ENCODE peak calls at places on chromosomes 2 and 18, in ten cellular contexts. D, B, N, G, F, V, I, T, H and E are unnamed samples.

GRCh38 chr2:230996661-230997060 is 740 bp downstream of the SPATA3 start:
- DNase-seq in D (no peak), B (no peak), N (no peak), G (no peak), F (no peak), V (no peak), I (no peak), T (no peak), H (no peak), E (no peak)

GRCh38 chr2:147632193-147632592 is 212.6 kb upstream of the ACVR2A start:
- DNase-seq in D (no peak), B (no peak), N (no peak), G (no peak), F (peak), V (no peak), I (no peak), T (no peak), H (no peak), E (no peak)

GRCh38 chr2:26740890-26741302 is 23.2 kb upstream of the SLC35F6 start:
- DNase-seq in D (no peak), B (no peak), N (no peak), G (no peak), F (peak), V (no peak), I (no peak), T (no peak), H (no peak), E (no peak)

GRCh38 chr2:229712125-229712524 is 2.2 kb downstream of the DNER start:
- DNase-seq in D (no peak), B (no peak), N (no peak), G (no peak), F (peak), V (peak), I (no peak), T (no peak), H (no peak), E (no peak)

GRCh38 chr2:150370600-150370999 is 116.9 kb downstream of the RND3 start:
- DNase-seq in D (no peak), B (no peak), N (no peak), G (no peak), F (no peak), V (no peak), I (no peak), T (no peak), H (no peak), E (no peak)

GRCh38 chr18:40866013-40866644 is 1088.9 kb upstream of the PIK3C3 start:
- DNase-seq in D (no peak), B (no peak), N (no peak), G (no peak), F (no peak), V (no peak), I (no peak), T (no peak), H (no peak), E (no peak)

GRCh38 chr18:69974365-69974764 is 26.7 kb upstream of the CD226 start:
- DNase-seq in D (no peak), B (no peak), N (no peak), G (no peak), F (peak), V (peak), I (no peak), T (no peak), H (no peak), E (no peak)

GRCh38 chr2:179137191-179137590 is 87.3 kb upstream of the CCDC141 start:
- DNase-seq in D (no peak), B (no peak), N (no peak), G (no peak), F (no peak), V (no peak), I (no peak), T (no peak), H (no peak), E (no peak)

GRCh38 chr18:6414723-6415362 is at the start of gene L3MBTL4:
- DNase-seq in D (peak), B (no peak), N (peak), G (peak), F (no peak), V (peak), I (no peak), T (no peak), H (peak), E (peak)

GRCh38 chr2:190843874-190844699 is 36.5 kb upstream of the GLS start:
- DNase-seq in D (no peak), B (no peak), N (peak), G (no peak), F (no peak), V (peak), I (no peak), T (peak), H (no peak), E (no peak)

GRCh38 chr2:127661072-127661618 is 14.2 kb downstream of the LIMS2 start:
- DNase-seq in D (no peak), B (no peak), N (no peak), G (no peak), F (peak), V (no peak), I (no peak), T (no peak), H (peak), E (no peak)

GRCh38 chr2:49715597-49715996 is 561.3 kb upstream of the FSHR start:
- DNase-seq in D (no peak), B (no peak), N (no peak), G (no peak), F (no peak), V (no peak), I (no peak), T (no peak), H (no peak), E (no peak)

GRCh38 chr2:239464166-239465016 is 63.6 kb upstream of the HDAC4 start:
- DNase-seq in D (no peak), B (no peak), N (no peak), G (no peak), F (no peak), V (no peak), I (no peak), T (no peak), H (no peak), E (no peak)

GRCh38 chr2:241689306-241689705 is 2.7 kb upstream of the DTYMK start:
- DNase-seq in D (no peak), B (no peak), N (no peak), G (no peak), F (no peak), V (no peak), I (no peak), T (no peak), H (no peak), E (no peak)

GRCh38 chr2:209663149-209663548 is 108.5 kb upstream of the UNC80 start:
- DNase-seq in D (no peak), B (no peak), N (peak), G (no peak), F (peak), V (peak), I (no peak), T (no peak), H (no peak), E (no peak)

GRCh38 chr2:23452853-23453420 is 68.0 kb downstream of the KLHL29 start:
- DNase-seq in D (no peak), B (no peak), N (no peak), G (no peak), F (peak), V (no peak), I (no peak), T (no peak), H (no peak), E (no peak)

GRCh38 chr2:167293172-167293781 is 405.0 kb downstream of the XIRP2 start:
- DNase-seq in D (peak), B (no peak), N (peak), G (no peak), F (peak), V (peak), I (no peak), T (no peak), H (no peak), E (no peak)

GRCh38 chr2:43080626-43081025 is 145.8 kb downstream of the ZFP36L2 start:
- DNase-seq in D (peak), B (no peak), N (no peak), G (no peak), F (no peak), V (no peak), I (no peak), T (no peak), H (no peak), E (no peak)

GRCh38 chr2:96145028-96145939 is at the start of gene DUSP2:
- DNase-seq in D (peak), B (peak), N (peak), G (peak), F (peak), V (peak), I (no peak), T (peak), H (peak), E (peak)

GRCh38 chr18:46320928-46321855 is 217.0 kb downstream of the HAUS1 start:
- DNase-seq in D (no peak), B (no peak), N (peak), G (no peak), F (peak), V (peak), I (no peak), T (no peak), H (no peak), E (no peak)

GRCh38 chr2:182715121-182715895 is 749 bp upstream of the DNAJC10 start:
- DNase-seq in D (no peak), B (no peak), N (peak), G (no peak), F (peak), V (peak), I (no peak), T (peak), H (no peak), E (no peak)

GRCh38 chr2:220708366-220708765 is 863.7 kb downstream of the EPHA4 start:
- DNase-seq in D (no peak), B (no peak), N (no peak), G (no peak), F (peak), V (no peak), I (no peak), T (no peak), H (no peak), E (no peak)

GRCh38 chr18:45384137-45384998 is 230.9 kb upstream of the SLC14A2 start:
- DNase-seq in D (peak), B (peak), N (peak), G (no peak), F (peak), V (peak), I (no peak), T (peak), H (no peak), E (peak)

GRCh38 chr18:51666717-51667320 is 469.3 kb upstream of the MEX3C start:
- DNase-seq in D (no peak), B (no peak), N (no peak), G (no peak), F (peak), V (peak), I (no peak), T (no peak), H (no peak), E (no peak)

GRCh38 chr18:11500153-11501122 is 109.0 kb upstream of the SLC35G4 start:
- DNase-seq in D (peak), B (peak), N (peak), G (no peak), F (peak), V (peak), I (peak), T (peak), H (no peak), E (no peak)

GRCh38 chr2:124683536-124684407 is 658.7 kb downstream of the CNTNAP5 start:
- DNase-seq in D (no peak), B (no peak), N (no peak), G (no peak), F (peak), V (no peak), I (no peak), T (no peak), H (no peak), E (no peak)

GRCh38 chr2:88671786-88672427 is 19.6 kb upstream of the RPIA start:
- DNase-seq in D (no peak), B (no peak), N (peak), G (no peak), F (peak), V (peak), I (no peak), T (peak), H (no peak), E (no peak)

GRCh38 chr2:285506-285905 is 2.4 kb downstream of the ALKAL2 start:
- DNase-seq in D (no peak), B (no peak), N (no peak), G (no peak), F (peak), V (peak), I (peak), T (no peak), H (no peak), E (no peak)

GRCh38 chr2:27133195-27133875 is 1.1 kb downstream of the PREB start:
- DNase-seq in D (peak), B (peak), N (no peak), G (no peak), F (no peak), V (no peak), I (no peak), T (no peak), H (no peak), E (no peak)

GRCh38 chr18:55265130-55265675 is 305.9 kb upstream of the CCDC68 start:
- DNase-seq in D (no peak), B (no peak), N (no peak), G (no peak), F (no peak), V (no peak), I (no peak), T (no peak), H (no peak), E (no peak)

GRCh38 chr18:50629148-50629631 is 69.3 kb downstream of the MAPK4 start:
- DNase-seq in D (no peak), B (no peak), N (peak), G (no peak), F (no peak), V (peak), I (no peak), T (no peak), H (no peak), E (no peak)

GRCh38 chr2:201642579-201643215 is 606 bp downstream of the TMEM237 start:
- DNase-seq in D (peak), B (peak), N (peak), G (peak), F (peak), V (peak), I (no peak), T (peak), H (peak), E (peak)

GRCh38 chr2:38438133-38438532 is 61.1 kb upstream of the ATL2 start:
- DNase-seq in D (no peak), B (no peak), N (no peak), G (no peak), F (no peak), V (no peak), I (no peak), T (no peak), H (no peak), E (no peak)

GRCh38 chr2:152925540-152926448 is 207.4 kb downstream of the ARL6IP6 start:
- DNase-seq in D (peak), B (no peak), N (peak), G (peak), F (peak), V (peak), I (no peak), T (peak), H (peak), E (peak)
- TF ChIP-seq CTCF in D (no peak), B (no peak), N (peak), G (no peak), F (peak), V (peak), I (no peak), T (peak), H (peak), E (peak)

DNA sequence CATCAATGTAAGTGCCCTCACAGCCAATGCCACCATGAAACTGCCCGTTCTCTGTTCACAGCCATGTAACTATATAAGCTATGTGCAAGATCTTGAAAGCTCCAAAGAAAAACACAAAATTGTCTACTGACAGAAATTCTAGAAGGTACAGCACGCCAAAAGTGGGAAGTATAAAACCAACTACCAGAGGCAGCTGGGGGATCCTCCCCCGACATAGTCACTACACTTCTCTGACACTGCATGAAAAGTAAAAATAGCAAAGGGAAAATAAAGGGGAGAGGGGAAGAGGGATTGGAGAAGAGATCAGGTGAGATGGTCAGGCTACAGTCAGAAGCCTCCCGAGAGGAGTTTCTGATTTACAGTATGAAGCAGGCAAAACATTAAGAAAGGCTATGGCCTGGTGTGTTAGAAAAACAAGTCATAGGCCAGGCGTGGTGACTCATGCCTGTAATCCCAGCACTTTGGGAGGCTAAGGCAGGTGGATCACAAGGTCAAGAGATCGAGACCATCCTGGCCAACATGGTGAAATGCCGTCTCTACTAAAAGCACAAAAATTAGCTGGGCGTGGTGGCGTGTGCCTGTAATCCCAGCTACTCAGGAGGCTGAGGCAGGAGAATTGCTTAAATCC is 39.8 kb upstream of the PCBP1 start:
- DNase-seq in D (no peak), B (no peak), N (no peak), G (no peak), F (no peak), V (no peak), I (no peak), T (no peak), H (no peak), E (no peak)
- H3K27ac ChIP-seq in D (peak), B (peak), N (no peak), G (no peak), F (no peak), V (no peak), I (no peak), T (no peak), H (no peak), E (no peak)

DNA sequence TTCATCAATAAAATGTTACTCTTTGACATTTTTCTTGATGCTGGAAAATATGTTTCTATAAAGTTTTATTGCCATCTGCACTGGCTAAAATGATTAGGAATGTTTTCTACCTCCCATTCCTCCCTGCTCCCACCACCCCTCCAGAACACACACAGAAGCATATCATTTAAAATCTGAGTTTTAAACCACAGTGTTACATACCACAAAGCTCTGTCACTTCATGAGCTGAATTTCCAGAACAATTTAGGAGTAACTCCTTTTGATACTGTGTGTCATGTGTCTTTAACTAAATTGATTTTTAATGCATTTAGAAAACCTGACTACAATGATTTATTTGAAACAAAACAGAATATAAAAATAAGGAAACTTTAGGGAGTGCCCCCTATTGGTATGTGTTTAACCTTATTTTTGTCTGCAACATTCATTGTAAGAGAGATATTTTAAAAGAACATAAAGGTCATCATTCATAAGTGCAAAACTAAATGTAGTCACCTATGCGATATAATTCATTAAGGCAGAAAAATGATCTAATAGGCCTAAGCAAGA is 52.0 kb downstream of the FEZ2 start:
- DNase-seq in D (no peak), B (no peak), N (no peak), G (no peak), F (no peak), V (no peak), I (no peak), T (no peak), H (no peak), E (no peak)
- TF ChIP-seq CTCF in D (no peak), B (no peak), N (no peak), G (no peak), F (peak), V (peak), I (peak), T (peak), H (no peak), E (no peak)

GRCh38 chr2:98457045-98457696 is 12.5 kb downstream of the INPP4A start:
- DNase-seq in D (no peak), B (no peak), N (peak), G (no peak), F (peak), V (peak), I (peak), T (peak), H (no peak), E (no peak)

GRCh38 chr2:98459776-98460175 is 15.1 kb downstream of the INPP4A start:
- DNase-seq in D (no peak), B (no peak), N (no peak), G (no peak), F (no peak), V (peak), I (no peak), T (no peak), H (no peak), E (no peak)

GRCh38 chr2:98458207-98458606 is 13.5 kb downstream of the INPP4A start:
- DNase-seq in D (no peak), B (no peak), N (no peak), G (no peak), F (no peak), V (no peak), I (no peak), T (no peak), H (no peak), E (no peak)

GRCh38 chr2:98460573-98461560 is 16.2 kb downstream of the INPP4A start:
- DNase-seq in D (no peak), B (no peak), N (no peak), G (no peak), F (no peak), V (no peak), I (no peak), T (no peak), H (peak), E (no peak)

GRCh38 chr2:98458667-98459380 is 14.2 kb downstream of the INPP4A start:
- DNase-seq in D (no peak), B (no peak), N (no peak), G (no peak), F (no peak), V (no peak), I (no peak), T (no peak), H (no peak), E (no peak)
- H3K27ac ChIP-seq in D (no peak), B (no peak), N (no peak), G (no peak), F (no peak), V (peak), I (peak), T (peak), H (no peak), E (no peak)

GRCh38 chr2:30334738-30335426 is 103.5 kb downstream of the LBH start:
- DNase-seq in D (no peak), B (no peak), N (no peak), G (no peak), F (no peak), V (no peak), I (no peak), T (no peak), H (no peak), E (no peak)
- TF ChIP-seq CTCF in D (no peak), B (no peak), N (no peak), G (no peak), F (no peak), V (peak), I (no peak), T (peak), H (no peak), E (no peak)